ENCODE peak calls at places on chromosomes 12 and 14, in six cellular contexts. U is activated CD4-positive, alpha-beta T cell treated with anti-CD3 and anti-CD28 coated beads, Interleukin-2, amount 10 ng/mL, durations not matched to agents 7 days and 5 days; M is stimulated activated CD8-positive, alpha-beta memory T cell treated with anti-CD3 and anti-CD28 coated beads, Interleukin-15, amount 100 ng/mL, for 24 hours; N is amniotic epithelial cell; Q is foreskin fibroblast; E is GF-D8. F is an unnamed sample.

GRCh38 chr12:105324704-105325103 is 5.8 kb upstream of the C12orf75 start:
- DNase-seq in U (no peak), M (no peak), N (no peak), Q (no peak), E (no peak), F (no peak)

GRCh38 chr14:83867871-83868270 is 1662.1 kb upstream of the FLRT2 start:
- DNase-seq in U (no peak), M (no peak), N (no peak), Q (no peak), E (no peak), F (no peak)

GRCh38 chr12:115597157-115597712 is 680.3 kb downstream of the MED13L start:
- DNase-seq in U (no peak), M (no peak), N (peak; percentile 79), Q (peak; percentile 76), E (no peak), F (peak; percentile 65)

GRCh38 chr14:64938972-64939816 is 3.4 kb downstream of the GPX2 start:
- DNase-seq in U (no peak), M (no peak), N (no peak), Q (no peak), E (no peak), F (no peak)

GRCh38 chr12:26777236-26777635 is 55.8 kb downstream of the ITPR2 start:
- DNase-seq in U (no peak), M (no peak), N (no peak), Q (no peak), E (no peak), F (no peak)

GRCh38 chr14:68376067-68376810 is 416.6 kb downstream of the ZFP36L1 start:
- DNase-seq in U (no peak), M (no peak), N (no peak), Q (no peak), E (no peak), F (no peak)

GRCh38 chr12:71800177-71800576 is 39.4 kb upstream of the TBC1D15 start:
- DNase-seq in U (no peak), M (no peak), N (no peak), Q (no peak), E (no peak), F (no peak)

GRCh38 chr14:71529855-71530254 is 402.4 kb upstream of the RGS6 start:
- DNase-seq in U (no peak), M (no peak), N (no peak), Q (no peak), E (no peak), F (peak; percentile 80)

GRCh38 chr12:29104495-29104894 is 44.6 kb upstream of the FAR2 start:
- DNase-seq in U (no peak), M (no peak), N (no peak), Q (no peak), E (no peak), F (no peak)

GRCh38 chr12:56683-57346 is 9.8 kb upstream of the IQSEC3 start:
- DNase-seq in U (no peak), M (no peak), N (no peak), Q (no peak), E (no peak), F (peak; percentile 6)

GRCh38 chr12:57744777-57745484 is at the start of gene TSPAN31:
- DNase-seq in U (peak; percentile 98), M (peak; percentile 81), N (peak; percentile 99), Q (peak; percentile 98), E (peak; percentile 96), F (peak; percentile 95)

GRCh38 chr12:6347367-6348338 is 5.8 kb upstream of the TNFRSF1A start:
- DNase-seq in U (no peak), M (no peak), N (peak; percentile 81), Q (no peak), E (peak; percentile 66), F (peak; percentile 71)

GRCh38 chr14:64953310-64953654 is 10.7 kb upstream of the GPX2 start:
- DNase-seq in U (no peak), M (no peak), N (no peak), Q (no peak), E (no peak), F (no peak)